ENCODE peak calls at places on chromosomes 6 and 20, in six cellular contexts. U is breast epithelium; R is endodermal cell; E is CD8-positive, alpha-beta memory T cell; L is MCF 10A; C is CD4-positive, alpha-beta T cell. T is an unnamed sample.

GRCh38 chr20:4511776-4512175 is 209.9 kb upstream of the PRND start:
- DNase-seq in E (no peak), L (no peak), U (no peak), C (no peak), R (no peak), T (no peak)

GRCh38 chr6:17394192-17394611 is 807 bp downstream of the CAP2 start:
- DNase-seq in C (no peak), L (peak), R (peak), U (no peak), E (no peak), T (peak)

GRCh38 chr20:45268531-45268930 is 14.2 kb upstream of the SLPI start:
- DNase-seq in U (no peak), E (no peak), C (no peak), R (no peak), L (no peak), T (no peak)

GRCh38 chr6:110334425-110335158 is 23.6 kb downstream of the METTL24 start:
- DNase-seq in U (no peak), E (no peak), R (no peak), C (no peak), L (no peak), T (no peak)

GRCh38 chr6:81896561-81896960 is 144.1 kb upstream of the TENT5A start:
- DNase-seq in R (no peak), E (no peak), U (no peak), C (no peak), L (no peak), T (no peak)

GRCh38 chr6:8539446-8539845 is 104.1 kb upstream of the SLC35B3 start:
- DNase-seq in R (no peak), L (peak), U (no peak), C (no peak), E (no peak), T (no peak)

GRCh38 chr6:118320652-118321051 is 227.4 kb upstream of the PLN start:
- DNase-seq in E (no peak), R (no peak), C (no peak), U (no peak), L (no peak), T (no peak)

GRCh38 chr6:132392292-132392691 is 9.0 kb downstream of the MOXD1 start:
- DNase-seq in U (no peak), R (no peak), E (no peak), C (no peak), L (no peak), T (no peak)

GRCh38 chr6:20868397-20869185 is 334.3 kb downstream of the CDKAL1 start:
- DNase-seq in U (no peak), E (no peak), R (peak), C (no peak), L (no peak), T (peak)

GRCh38 chr20:38187512-38187911 is 22.4 kb upstream of the TGM2 start:
- DNase-seq in L (peak), E (no peak), R (peak), U (no peak), C (no peak), T (peak)

GRCh38 chr6:163490826-163491577 is 76.5 kb downstream of the QKI start:
- DNase-seq in L (peak), E (no peak), C (no peak), R (no peak), U (peak), T (no peak)

T was measured in H9.